ENCODE peak calls at places on chromosomes 4 and X, in seven cellular contexts. Q is fibroblast of lung, X is AG09309, K is GM06990, O is lower leg skin, J is WERI-Rb-1, B is body of pancreas. M is an unnamed sample.

GRCh38 chr4:89000844-89001360 is 56.1 kb downstream of the FAM13A start:
- DNase-seq in Q (peak; percentile 68), X (no peak), K (no peak), O (no peak), J (no peak), B (peak; percentile 31), M (no peak)

GRCh38 chr4:82519072-82519471 is 42.7 kb downstream of the TMEM150C start:
- DNase-seq in Q (no peak), X (no peak), K (no peak), O (no peak), J (no peak), B (no peak), M (no peak)

GRCh38 chrX:17435476-17435875 is 60.5 kb downstream of the NHS start:
- DNase-seq in Q (no peak), X (no peak), K (no peak), O (no peak), J (no peak), B (no peak), M (no peak)

GRCh38 chrX:45200741-45201234 is at the start of gene DIPK2B:
- DNase-seq in Q (no peak), X (no peak), K (no peak), O (no peak), J (no peak), B (no peak), M (no peak)

GRCh38 chr4:169133932-169134331 is 123.9 kb upstream of the CBR4 start:
- DNase-seq in Q (no peak), X (no peak), K (no peak), O (peak; percentile 31), J (no peak), B (peak; percentile 77), M (no peak)

GRCh38 chr4:110005461-110006056 is 92.9 kb downstream of the EGF start:
- DNase-seq in Q (peak; percentile 84), X (peak; percentile 52), K (peak; percentile 39), O (no peak), J (no peak), B (no peak), M (peak; percentile 65)

GRCh38 chr4:87716350-87717041 is 66.4 kb downstream of the DMP1 start:
- DNase-seq in Q (no peak), X (no peak), K (no peak), O (no peak), J (no peak), B (peak; percentile 9), M (no peak)

GRCh38 chr4:116702949-116703348 is 382.4 kb downstream of the TRAM1L1 start:
- DNase-seq in Q (no peak), X (no peak), K (no peak), O (no peak), J (peak; percentile 27), B (peak; percentile 30), M (no peak)

GRCh38 chr4:30903493-30903892 is 183.3 kb downstream of the PCDH7 start:
- DNase-seq in Q (peak; percentile 74), X (no peak), K (no peak), O (no peak), J (no peak), B (no peak), M (no peak)

GRCh38 chr4:122010610-122011009 is 58.8 kb upstream of the TRPC3 start:
- DNase-seq in Q (peak; percentile 69), X (no peak), K (no peak), O (no peak), J (no peak), B (no peak), M (no peak)

GRCh38 chr4:13436962-13437361 is 47.2 kb downstream of the RAB28 start:
- DNase-seq in Q (no peak), X (no peak), K (no peak), O (no peak), J (no peak), B (no peak), M (no peak)

GRCh38 chrX:86946569-86946968 is 571.0 kb upstream of the KLHL4 start:
- DNase-seq in Q (peak; percentile 50), X (no peak), K (no peak), O (no peak), J (peak; percentile 24), B (peak; percentile 14), M (peak; percentile 10)

GRCh38 chr4:153166971-153167501 is 37.2 kb upstream of the TRIM2 start:
- DNase-seq in Q (peak; percentile 79), X (no peak), K (no peak), O (no peak), J (no peak), B (no peak), M (no peak)

GRCh38 chr4:116453127-116453526 is 632.2 kb downstream of the TRAM1L1 start:
- DNase-seq in Q (no peak), X (no peak), K (no peak), O (no peak), J (no peak), B (no peak), M (no peak)

GRCh38 chr4:62676962-62677361 is 1476.8 kb downstream of the ADGRL3 start:
- DNase-seq in Q (no peak), X (no peak), K (no peak), O (no peak), J (no peak), B (no peak), M (no peak)

GRCh38 chr4:125085-125820 is 952 bp downstream of the ZNF718 start:
- DNase-seq in Q (peak; percentile 20), X (no peak), K (peak; percentile 69), O (no peak), J (peak; percentile 68), B (peak; percentile 76), M (peak; percentile 69)

GRCh38 chr4:59400334-59400733 is 1799.8 kb upstream of the ADGRL3 start:
- DNase-seq in Q (no peak), X (no peak), K (no peak), O (no peak), J (no peak), B (no peak), M (no peak)

GRCh38 chr4:158314756-158315487 is 104.6 kb downstream of the TMEM144 start:
- DNase-seq in Q (peak; percentile 99), X (peak; percentile 95), K (no peak), O (no peak), J (no peak), B (no peak), M (no peak)

GRCh38 chr4:126954537-126955291 is 678.0 kb upstream of the INTU start:
- DNase-seq in Q (no peak), X (no peak), K (no peak), O (no peak), J (peak; percentile 76), B (no peak), M (no peak)

DNA sequence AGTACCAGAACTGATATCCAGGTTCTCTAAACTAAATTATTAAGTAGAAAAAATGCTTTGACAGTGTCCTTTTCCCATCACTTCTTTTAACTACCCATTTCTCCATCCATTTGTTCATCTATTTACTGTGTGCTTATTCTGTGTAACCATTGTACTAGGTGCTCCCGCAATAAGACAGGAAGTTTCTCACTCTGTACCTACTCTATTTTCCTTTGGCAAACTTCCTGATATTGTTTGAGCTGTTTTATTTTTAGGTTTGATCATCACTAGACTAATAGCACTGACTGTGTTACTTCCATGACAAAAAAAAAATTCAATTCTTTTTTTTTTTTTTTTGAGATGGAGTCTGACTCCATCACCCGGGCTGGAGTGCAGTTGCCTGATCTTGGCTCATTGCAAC is 102.5 kb upstream of the CASK start:
- DNase-seq in Q (no peak), X (no peak), K (no peak), O (no peak), J (no peak), B (no peak), M (no peak)
- TF ChIP-seq CTCF in Q (no peak), X (no peak), K (no peak), O (no peak), J (no peak), B (no peak), M (no peak)

GRCh38 chrX:85627363-85627762 is 247.9 kb upstream of the POF1B start:
- DNase-seq in Q (no peak), X (no peak), K (no peak), O (no peak), J (no peak), B (no peak), M (no peak)
- TF ChIP-seq CTCF in Q (no peak), X (peak; percentile 9), K (peak; percentile 77), O (no peak), J (no peak), B (no peak), M (peak; percentile 27)

GRCh38 chrX:119272882-119273806 is 37.1 kb downstream of the PGRMC1 start:
- DNase-seq in Q (peak; percentile 44), X (no peak), K (peak; percentile 20), O (no peak), J (no peak), B (peak; percentile 43), M (peak; percentile 47)
- TF ChIP-seq CTCF in Q (peak; percentile 26), X (no peak), K (peak; percentile 6), O (no peak), J (no peak), B (no peak), M (no peak)

DNA sequence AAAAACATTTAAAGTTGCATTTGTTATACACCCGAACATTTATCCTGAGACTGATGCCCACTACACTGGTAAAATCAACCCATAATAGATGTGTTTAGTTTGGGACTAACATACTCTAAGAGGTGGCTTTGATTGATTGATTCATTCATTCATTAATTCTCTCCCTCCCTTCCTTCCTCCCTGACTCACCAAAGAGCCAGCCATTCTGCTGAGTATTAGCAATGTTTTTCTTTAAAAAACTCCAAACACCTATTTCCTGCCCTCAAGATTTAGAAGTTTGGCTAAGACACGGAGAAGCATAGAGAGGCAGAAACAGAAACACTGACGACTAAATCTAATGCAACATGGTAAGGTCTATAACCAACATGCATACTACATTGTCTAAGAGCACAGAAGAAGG is 88.9 kb downstream of the RASL11B start:
- DNase-seq in Q (no peak), X (no peak), K (no peak), O (no peak), J (no peak), B (no peak), M (no peak)
- TF ChIP-seq CTCF in Q (no peak), X (no peak), K (no peak), O (no peak), J (no peak), B (no peak), M (no peak)

GRCh38 chrX:144648788-144649187 is 598.5 kb upstream of the SPANXN1 start:
- DNase-seq in Q (no peak), X (no peak), K (no peak), O (no peak), J (no peak), B (no peak), M (no peak)
- TF ChIP-seq CTCF in Q (no peak), X (no peak), K (no peak), O (no peak), J (no peak), B (no peak), M (no peak)

GRCh38 chr4:76233534-76233933 is 18.0 kb upstream of the FAM47E start:
- DNase-seq in Q (no peak), X (no peak), K (no peak), O (no peak), J (no peak), B (no peak), M (no peak)
- TF ChIP-seq CTCF in Q (no peak), X (no peak), K (no peak), O (no peak), J (no peak), B (no peak), M (no peak)

GRCh38 chrX:114774691-114775090 is 190.8 kb downstream of the HTR2C start:
- DNase-seq in Q (no peak), X (no peak), K (no peak), O (no peak), J (no peak), B (no peak), M (no peak)
- TF ChIP-seq CTCF in Q (no peak), X (no peak), K (no peak), O (no peak), J (no peak), B (no peak), M (no peak)

M was measured in GM13976.